ENCODE peak calls at places on chromosome 5, in nine cellular contexts. One of them, this sample, is unnamed.
A peak's percentile ranks its signal among the peaks of the same experiment; 100 is the strongest.

GRCh38 chr5:132766020-132766805 is 10.8 kb downstream of the SEPTIN8 start:
- DNase-seq in ovary: no peak
- DNase-seq in cardiac muscle cell: no peak
- DNase-seq in GM06990: no peak
- DNase-seq in B cell: no peak
- DNase-seq in AG09309: no peak
- DNase-seq in AG10803: no peak
- DNase-seq in heart left ventricle: no peak
- DNase-seq in GM12865: no peak
- DNase-seq in this sample: no peak

GRCh38 chr5:67089200-67089725 is 107.3 kb downstream of the CD180 start:
- DNase-seq in ovary: no peak
- DNase-seq in cardiac muscle cell: no peak
- DNase-seq in GM06990: no peak
- DNase-seq in B cell: no peak
- DNase-seq in AG09309: peak; percentile 45
- DNase-seq in AG10803: peak; percentile 36
- DNase-seq in heart left ventricle: no peak
- DNase-seq in GM12865: no peak
- DNase-seq in this sample: no peak

GRCh38 chr5:10509593-10509992 is 54.3 kb upstream of the ANKRD33B start:
- DNase-seq in ovary: no peak
- DNase-seq in cardiac muscle cell: no peak
- DNase-seq in GM06990: no peak
- DNase-seq in B cell: no peak
- DNase-seq in AG09309: no peak
- DNase-seq in AG10803: no peak
- DNase-seq in heart left ventricle: no peak
- DNase-seq in GM12865: no peak
- DNase-seq in this sample: no peak

GRCh38 chr5:147175516-147176097 is 59.2 kb upstream of the STK32A start:
- DNase-seq in ovary: no peak
- DNase-seq in cardiac muscle cell: no peak
- DNase-seq in GM06990: no peak
- DNase-seq in B cell: no peak
- DNase-seq in AG09309: no peak
- DNase-seq in AG10803: no peak
- DNase-seq in heart left ventricle: no peak
- DNase-seq in GM12865: no peak
- DNase-seq in this sample: no peak

GRCh38 chr5:31407921-31408714 is 123.8 kb downstream of the DROSHA start:
- DNase-seq in ovary: no peak
- DNase-seq in cardiac muscle cell: no peak
- DNase-seq in GM06990: no peak
- DNase-seq in B cell: no peak
- DNase-seq in AG09309: peak; percentile 16
- DNase-seq in AG10803: peak; percentile 12
- DNase-seq in heart left ventricle: no peak
- DNase-seq in GM12865: no peak
- DNase-seq in this sample: no peak

GRCh38 chr5:67253911-67254310 is 57.3 kb upstream of the CD180 start:
- DNase-seq in ovary: no peak
- DNase-seq in cardiac muscle cell: no peak
- DNase-seq in GM06990: no peak
- DNase-seq in B cell: no peak
- DNase-seq in AG09309: no peak
- DNase-seq in AG10803: no peak
- DNase-seq in heart left ventricle: no peak
- DNase-seq in GM12865: no peak
- DNase-seq in this sample: no peak

GRCh38 chr5:142976861-142977260 is 206.7 kb downstream of the ARHGAP26 start:
- DNase-seq in ovary: no peak
- DNase-seq in cardiac muscle cell: no peak
- DNase-seq in GM06990: no peak
- DNase-seq in B cell: no peak
- DNase-seq in AG09309: no peak
- DNase-seq in AG10803: no peak
- DNase-seq in heart left ventricle: no peak
- DNase-seq in GM12865: no peak
- DNase-seq in this sample: no peak

GRCh38 chr5:60355181-60355580 is 344.8 kb downstream of the DEPDC1B start:
- DNase-seq in ovary: no peak
- DNase-seq in cardiac muscle cell: no peak
- DNase-seq in GM06990: no peak
- DNase-seq in B cell: no peak
- DNase-seq in AG09309: no peak
- DNase-seq in AG10803: no peak
- DNase-seq in heart left ventricle: no peak
- DNase-seq in GM12865: no peak
- DNase-seq in this sample: no peak

GRCh38 chr5:19547640-19548039 is 440.4 kb downstream of the CDH18 start:
- DNase-seq in ovary: no peak
- DNase-seq in cardiac muscle cell: peak; percentile 20
- DNase-seq in GM06990: no peak
- DNase-seq in B cell: no peak
- DNase-seq in AG09309: no peak
- DNase-seq in AG10803: no peak
- DNase-seq in heart left ventricle: no peak
- DNase-seq in GM12865: no peak
- DNase-seq in this sample: no peak

GRCh38 chr5:100902406-100903035 is 561 bp downstream of the ST8SIA4 start:
- DNase-seq in ovary: no peak
- DNase-seq in cardiac muscle cell: no peak
- DNase-seq in GM06990: no peak
- DNase-seq in B cell: no peak
- DNase-seq in AG09309: no peak
- DNase-seq in AG10803: no peak
- DNase-seq in heart left ventricle: no peak
- DNase-seq in GM12865: peak; percentile 63
- DNase-seq in this sample: no peak

GRCh38 chr5:119070578-119070827 is 384 bp upstream of the DMXL1 start:
- DNase-seq in ovary: no peak
- DNase-seq in cardiac muscle cell: no peak
- DNase-seq in GM06990: no peak
- DNase-seq in B cell: peak; percentile 50
- DNase-seq in AG09309: no peak
- DNase-seq in AG10803: no peak
- DNase-seq in heart left ventricle: peak; percentile 90
- DNase-seq in GM12865: no peak
- DNase-seq in this sample: no peak
- TF ChIP-seq CTCF in ovary: no peak
- TF ChIP-seq CTCF in cardiac muscle cell: no peak
- TF ChIP-seq CTCF in GM06990: no peak
- TF ChIP-seq CTCF in B cell: no peak
- TF ChIP-seq CTCF in AG09309: no peak
- TF ChIP-seq CTCF in AG10803: no peak
- TF ChIP-seq CTCF in heart left ventricle: no peak
- TF ChIP-seq CTCF in GM12865: no peak
- TF ChIP-seq CTCF in this sample: no peak

DNA sequence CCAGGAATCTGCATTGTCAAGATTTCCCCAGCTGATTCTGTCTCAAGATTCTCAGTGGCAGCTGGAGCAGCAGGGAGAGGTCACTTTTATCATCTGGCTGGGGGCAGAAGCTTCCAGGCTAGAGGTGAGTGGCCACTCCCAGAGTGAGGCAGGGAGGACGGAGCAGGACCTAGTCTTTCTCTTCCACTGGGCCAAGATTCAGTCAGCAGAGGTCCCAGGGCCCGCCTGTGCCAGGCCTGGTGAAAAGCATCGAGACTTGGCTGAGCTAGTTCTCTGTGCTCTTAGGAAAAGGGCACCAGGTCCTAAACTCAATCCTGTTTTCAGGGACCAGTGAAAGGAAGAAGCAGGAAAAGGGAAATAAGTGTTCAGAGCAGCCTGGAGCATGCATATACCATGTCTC is 46.6 kb downstream of the IRX1 start:
- DNase-seq in ovary: no peak
- DNase-seq in cardiac muscle cell: no peak
- DNase-seq in GM06990: no peak
- DNase-seq in B cell: no peak
- DNase-seq in AG09309: no peak
- DNase-seq in AG10803: no peak
- DNase-seq in heart left ventricle: no peak
- DNase-seq in GM12865: no peak
- DNase-seq in this sample: no peak
- TF ChIP-seq CTCF in ovary: no peak
- TF ChIP-seq CTCF in cardiac muscle cell: no peak
- TF ChIP-seq CTCF in GM06990: no peak
- TF ChIP-seq CTCF in B cell: no peak
- TF ChIP-seq CTCF in AG09309: no peak
- TF ChIP-seq CTCF in AG10803: no peak
- TF ChIP-seq CTCF in heart left ventricle: no peak
- TF ChIP-seq CTCF in GM12865: no peak
- TF ChIP-seq CTCF in this sample: no peak

GRCh38 chr5:2110137-2110933 is 227.6 kb upstream of the IRX4 start:
- DNase-seq in ovary: no peak
- DNase-seq in cardiac muscle cell: no peak
- DNase-seq in GM06990: no peak
- DNase-seq in B cell: no peak
- DNase-seq in AG09309: no peak
- DNase-seq in AG10803: no peak
- DNase-seq in heart left ventricle: no peak
- DNase-seq in GM12865: no peak
- DNase-seq in this sample: no peak
- TF ChIP-seq CTCF in ovary: no peak
- TF ChIP-seq CTCF in cardiac muscle cell: no peak
- TF ChIP-seq CTCF in GM06990: no peak
- TF ChIP-seq CTCF in B cell: no peak
- TF ChIP-seq CTCF in AG09309: no peak
- TF ChIP-seq CTCF in AG10803: no peak
- TF ChIP-seq CTCF in heart left ventricle: no peak
- TF ChIP-seq CTCF in GM12865: no peak
- TF ChIP-seq CTCF in this sample: no peak

GRCh38 chr5:173532689-173533250 is 83.7 kb downstream of the BOD1 start:
- DNase-seq in ovary: no peak
- DNase-seq in cardiac muscle cell: no peak
- DNase-seq in GM06990: no peak
- DNase-seq in B cell: no peak
- DNase-seq in AG09309: no peak
- DNase-seq in AG10803: no peak
- DNase-seq in heart left ventricle: no peak
- DNase-seq in GM12865: no peak
- DNase-seq in this sample: no peak

GRCh38 chr5:173529861-173530260 is 86.6 kb downstream of the BOD1 start:
- DNase-seq in ovary: no peak
- DNase-seq in cardiac muscle cell: no peak
- DNase-seq in GM06990: no peak
- DNase-seq in B cell: no peak
- DNase-seq in AG09309: no peak
- DNase-seq in AG10803: no peak
- DNase-seq in heart left ventricle: no peak
- DNase-seq in GM12865: no peak
- DNase-seq in this sample: no peak

GRCh38 chr5:173527671-173528070 is 88.8 kb downstream of the BOD1 start:
- DNase-seq in ovary: no peak
- DNase-seq in cardiac muscle cell: no peak
- DNase-seq in GM06990: no peak
- DNase-seq in B cell: no peak
- DNase-seq in AG09309: no peak
- DNase-seq in AG10803: no peak
- DNase-seq in heart left ventricle: no peak
- DNase-seq in GM12865: no peak
- DNase-seq in this sample: no peak

GRCh38 chr5:173531863-173532262 is 84.6 kb downstream of the BOD1 start:
- DNase-seq in ovary: no peak
- DNase-seq in cardiac muscle cell: no peak
- DNase-seq in GM06990: no peak
- DNase-seq in B cell: no peak
- DNase-seq in AG09309: no peak
- DNase-seq in AG10803: no peak
- DNase-seq in heart left ventricle: no peak
- DNase-seq in GM12865: no peak
- DNase-seq in this sample: no peak

DNA sequence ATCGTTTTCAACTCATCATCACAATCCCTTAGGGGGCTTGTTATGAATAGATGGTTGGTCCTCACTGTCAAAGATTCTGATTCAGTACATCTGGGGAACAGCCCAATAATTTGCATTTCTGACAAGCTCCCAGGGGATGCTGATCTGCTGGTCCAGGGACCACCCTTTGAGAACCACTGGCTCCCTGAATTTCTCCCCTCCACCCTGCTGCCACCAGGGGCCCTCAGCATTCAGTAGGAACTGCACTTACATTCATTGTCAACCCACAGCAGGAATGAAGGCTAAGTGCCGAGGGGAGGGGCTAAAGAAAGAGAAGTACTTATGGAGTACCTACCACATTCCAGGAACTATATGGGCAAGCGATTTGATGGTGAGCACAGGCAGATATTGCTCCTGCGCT is 85.9 kb downstream of the BOD1 start:
- DNase-seq in ovary: no peak
- DNase-seq in cardiac muscle cell: no peak
- DNase-seq in GM06990: no peak
- DNase-seq in B cell: no peak
- DNase-seq in AG09309: no peak
- DNase-seq in AG10803: no peak
- DNase-seq in heart left ventricle: no peak
- DNase-seq in GM12865: peak; percentile 37
- DNase-seq in this sample: no peak
- TF ChIP-seq CTCF in ovary: no peak
- TF ChIP-seq CTCF in cardiac muscle cell: peak; percentile 11
- TF ChIP-seq CTCF in GM06990: peak; percentile 60
- TF ChIP-seq CTCF in B cell: no peak
- TF ChIP-seq CTCF in AG09309: peak; percentile 15
- TF ChIP-seq CTCF in AG10803: no peak
- TF ChIP-seq CTCF in heart left ventricle: no peak
- TF ChIP-seq CTCF in GM12865: peak; percentile 13
- TF ChIP-seq CTCF in this sample: no peak

GRCh38 chr5:141342773-141343172 is 856 bp upstream of the PCDHGA3 start:
- DNase-seq in ovary: no peak
- DNase-seq in cardiac muscle cell: no peak
- DNase-seq in GM06990: no peak
- DNase-seq in B cell: no peak
- DNase-seq in AG09309: no peak
- DNase-seq in AG10803: no peak
- DNase-seq in heart left ventricle: no peak
- DNase-seq in GM12865: no peak
- DNase-seq in this sample: no peak

GRCh38 chr5:141343953-141344463 is 379 bp downstream of the PCDHGA3 start:
- DNase-seq in ovary: no peak
- DNase-seq in cardiac muscle cell: no peak
- DNase-seq in GM06990: no peak
- DNase-seq in B cell: no peak
- DNase-seq in AG09309: no peak
- DNase-seq in AG10803: no peak
- DNase-seq in heart left ventricle: no peak
- DNase-seq in GM12865: no peak
- DNase-seq in this sample: no peak

GRCh38 chr5:141343242-141343952 is at the start of gene PCDHGA3:
- DNase-seq in ovary: no peak
- DNase-seq in cardiac muscle cell: peak; percentile 63
- DNase-seq in GM06990: no peak
- DNase-seq in B cell: no peak
- DNase-seq in AG09309: no peak
- DNase-seq in AG10803: peak; percentile 53
- DNase-seq in heart left ventricle: no peak
- DNase-seq in GM12865: peak; percentile 21
- DNase-seq in this sample: no peak

GRCh38 chr5:141338538-141339306 is at the start of gene PCDHGA2:
- DNase-seq in ovary: peak; percentile 43
- DNase-seq in cardiac muscle cell: peak; percentile 66
- DNase-seq in GM06990: no peak
- DNase-seq in B cell: no peak
- DNase-seq in AG09309: no peak
- DNase-seq in AG10803: peak; percentile 64
- DNase-seq in heart left ventricle: no peak
- DNase-seq in GM12865: peak; percentile 53
- DNase-seq in this sample: peak; percentile 43
- TF ChIP-seq CTCF in ovary: peak; percentile 58
- TF ChIP-seq CTCF in cardiac muscle cell: peak; percentile 55
- TF ChIP-seq CTCF in GM06990: peak; percentile 23
- TF ChIP-seq CTCF in B cell: no peak
- TF ChIP-seq CTCF in AG09309: peak; percentile 73
- TF ChIP-seq CTCF in AG10803: peak; percentile 66
- TF ChIP-seq CTCF in heart left ventricle: peak; percentile 73
- TF ChIP-seq CTCF in GM12865: peak; percentile 23
- TF ChIP-seq CTCF in this sample: peak; percentile 27